ENCODE peak calls at places on chromosomes 13 and 19, in six cellular contexts. E is cardiac fibroblast, I is stomach, U is neural progenitor cell, A is body of pancreas, T is mucosa of descending colon. M is an unnamed sample.

GRCh38 chr13:31749929-31750328 is 10.6 kb downstream of the RXFP2 start:
- DNase-seq in E (peak; percentile 98), I (no peak), U (no peak), A (no peak), T (no peak), M (no peak)

GRCh38 chr13:112928958-112929777 is 39.8 kb upstream of the MCF2L start:
- DNase-seq in E (peak; percentile 23), I (no peak), U (no peak), A (peak; percentile 60), T (peak; percentile 72), M (no peak)

GRCh38 chr19:45475537-45476348 is 7.9 kb downstream of the FOSB start:
- DNase-seq in E (no peak), I (no peak), U (no peak), A (no peak), T (no peak), M (no peak)

GRCh38 chr19:44575116-44575700 is 38.2 kb upstream of the IGSF23 start:
- DNase-seq in E (no peak), I (no peak), U (no peak), A (no peak), T (no peak), M (no peak)

GRCh38 chr13:107289540-107289939 is 721.6 kb upstream of the ARGLU1 start:
- DNase-seq in E (no peak), I (no peak), U (no peak), A (no peak), T (no peak), M (no peak)

GRCh38 chr19:11236324-11237301 is 2.8 kb upstream of the ANGPTL8 start:
- DNase-seq in E (no peak), I (no peak), U (no peak), A (no peak), T (no peak), M (no peak)

GRCh38 chr19:57302020-57302465 is 18.2 kb upstream of the ZNF543 start:
- DNase-seq in E (peak; percentile 99), I (no peak), U (no peak), A (no peak), T (no peak), M (no peak)

GRCh38 chr13:98942997-98943396 is 34.9 kb downstream of the DOCK9 start:
- DNase-seq in E (no peak), I (no peak), U (no peak), A (no peak), T (no peak), M (no peak)

GRCh38 chr19:41366089-41366488 is 2.1 kb upstream of the B9D2 start:
- DNase-seq in E (no peak), I (no peak), U (no peak), A (no peak), T (no peak), M (no peak)
- TF ChIP-seq CTCF in E (peak; percentile 14), I (no peak), U (peak; percentile 21), A (no peak), T (no peak), M (no peak)

GRCh38 chr19:40603719-40604646 is 2.8 kb downstream of the LTBP4 start:
- DNase-seq in E (peak; percentile 97), I (peak; percentile 99), U (peak; percentile 99), A (peak; percentile 99), T (peak; percentile 100), M (peak; percentile 95)
- H3K4me3 ChIP-seq in E (peak overlapping the region; percentile 55), I (peak overlapping the region; percentile 51), U (peak overlapping the region; percentile 45), A (no peak overlapping the region), T (peak overlapping the region; percentile 7), M (peak overlapping the region; percentile 41)

DNA sequence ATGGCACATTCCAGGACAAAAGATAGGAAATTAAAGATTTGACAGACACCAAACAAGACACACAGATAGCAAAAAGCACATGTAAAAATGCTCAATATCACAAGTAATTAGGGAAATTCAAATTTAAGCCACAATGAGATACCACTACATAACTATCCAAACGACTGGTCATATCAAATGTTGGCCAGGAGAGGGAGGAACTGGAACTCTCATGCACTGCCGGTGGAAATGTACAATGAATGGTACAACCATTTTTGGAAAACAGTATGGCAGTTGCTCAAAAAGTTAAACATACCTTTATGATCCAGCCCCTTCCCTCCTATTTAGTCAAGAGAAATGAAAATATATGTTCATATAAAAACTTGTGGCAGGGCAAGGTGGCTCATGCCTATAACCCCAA is 36.8 kb upstream of the CYP2S1 start:
- DNase-seq in E (no peak), I (no peak), U (no peak), A (no peak), T (no peak), M (no peak)
- TF ChIP-seq CTCF in E (peak; percentile 13), I (no peak), U (no peak), A (no peak), T (no peak), M (no peak)

DNA sequence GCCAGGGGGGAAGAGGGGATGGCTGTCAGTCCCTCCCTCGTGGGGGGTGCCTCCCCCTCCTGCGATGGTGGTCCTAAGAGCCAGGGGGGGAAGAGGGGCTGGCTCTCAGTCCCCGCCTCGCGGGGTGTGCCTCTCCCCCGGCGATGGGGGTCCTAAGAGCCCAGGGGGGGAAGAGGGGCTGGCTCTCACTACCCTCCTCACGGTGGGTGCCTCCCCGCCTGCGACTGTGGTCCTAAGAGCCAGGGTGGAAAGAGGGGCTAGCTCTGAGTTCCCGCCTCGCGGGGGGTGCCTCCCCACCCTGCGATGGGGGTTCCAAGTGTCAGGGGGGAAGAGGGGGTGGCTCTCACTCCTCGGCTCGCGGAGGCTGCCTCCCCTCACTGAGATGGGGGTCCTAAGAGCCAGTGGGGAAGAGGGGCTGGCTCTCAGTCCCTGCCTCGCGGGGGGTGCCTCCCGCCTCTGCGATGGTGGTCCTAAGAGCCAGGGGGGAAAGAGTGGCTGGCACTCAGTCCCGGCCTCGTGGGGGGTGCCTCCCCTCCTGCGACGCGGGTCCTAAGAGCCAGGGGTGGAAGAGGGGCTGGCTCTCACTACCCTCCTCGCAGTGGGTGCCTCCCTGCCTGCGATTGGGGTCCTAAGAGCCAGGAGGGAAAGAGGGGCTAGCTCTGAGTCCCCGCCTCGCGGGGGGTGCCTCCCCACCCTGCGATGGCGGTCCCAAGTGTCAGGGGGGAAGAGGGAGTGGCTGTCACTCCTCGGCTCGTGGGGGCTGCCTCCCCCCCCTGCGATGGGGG is 2325.6 kb upstream of the PCDH20 start:
- DNase-seq in E (no peak), I (no peak), U (no peak), A (no peak), T (no peak), M (no peak)
- H3K4me3 ChIP-seq in E (no peak overlapping the region), I (no peak overlapping the region), U (no peak overlapping the region), A (no peak overlapping the region), T (no peak overlapping the region), M (no peak overlapping the region)

DNA sequence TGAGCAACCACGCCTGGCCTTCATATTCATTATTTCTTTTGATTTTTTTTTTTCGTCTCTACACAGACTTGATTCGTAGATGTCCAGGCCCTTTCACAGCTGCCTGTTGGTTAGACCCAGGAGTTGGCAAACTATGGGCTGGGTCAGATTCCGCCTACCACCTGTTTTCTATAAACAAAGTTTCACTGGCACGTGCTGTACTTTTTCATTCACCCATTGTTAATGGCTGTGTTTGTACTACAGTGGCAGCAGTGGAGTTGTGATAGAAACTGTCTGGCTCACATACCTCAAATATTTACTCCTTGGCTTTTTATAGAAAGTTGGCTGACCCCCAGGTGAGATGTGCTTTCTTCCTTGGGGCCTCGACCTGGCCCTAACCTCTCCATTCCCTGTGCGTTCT is 72.9 kb upstream of the TEX29 start:
- DNase-seq in E (no peak), I (peak; percentile 75), U (no peak), A (peak; percentile 83), T (no peak), M (peak; percentile 98)
- TF ChIP-seq CTCF in E (no peak), I (no peak), U (no peak), A (no peak), T (no peak), M (no peak)

GRCh38 chr19:48397263-48397635 is 3.8 kb downstream of the GRIN2D start:
- DNase-seq in E (no peak), I (no peak), U (no peak), A (no peak), T (no peak), M (no peak)

GRCh38 chr19:48396871-48397176 is 3.4 kb downstream of the GRIN2D start:
- DNase-seq in E (no peak), I (no peak), U (no peak), A (no peak), T (no peak), M (no peak)

GRCh38 chr19:48400018-48400742 is 6.7 kb downstream of the GRIN2D start:
- DNase-seq in E (peak; percentile 91), I (peak; percentile 61), U (peak; percentile 75), A (no peak), T (peak; percentile 74), M (no peak)

GRCh38 chr19:48397636-48398328 is 4.3 kb downstream of the GRIN2D start:
- DNase-seq in E (peak; percentile 28), I (no peak), U (no peak), A (no peak), T (no peak), M (no peak)

GRCh38 chr19:48398329-48399235 is 5.1 kb downstream of the GRIN2D start:
- DNase-seq in E (peak; percentile 83), I (peak; percentile 78), U (peak; percentile 96), A (peak; percentile 75), T (peak; percentile 93), M (peak; percentile 26)
- H3K4me3 ChIP-seq in E (peak overlapping the region; percentile 56), I (peak overlapping the region; percentile 41), U (peak overlapping the region; percentile 57), A (no peak overlapping the region), T (no peak overlapping the region), M (peak overlapping the region; percentile 47)

GRCh38 chr19:3518231-3518630 is 12.1 kb downstream of the FZR1 start:
- DNase-seq in E (no peak), I (no peak), U (no peak), A (no peak), T (no peak), M (no peak)
- TF ChIP-seq CTCF in E (no peak), I (no peak), U (no peak), A (no peak), T (no peak), M (no peak)

M was measured in LNCaP clone FGC.